ENCODE peak calls at places on chromosomes 13 and 19, in eight cellular contexts. V is GM23248, D is mesothelial cell of epicardium, L is BE2C, K is smooth muscle cell of the brain vasculature, I is GM04503, J is HFF-Myc, B is brain microvascular endothelial cell. O is an unnamed sample.

GRCh38 chr19:2186071-2186846 is 22.5 kb downstream of the DOT1L start:
- DNase-seq in I (peak; percentile 94), D (peak; percentile 73), K (peak; percentile 62), B (peak; percentile 85), J (peak; percentile 74), L (no peak), V (peak; percentile 98), O (no peak)

GRCh38 chr19:28884786-28885476 is 328.0 kb downstream of the UQCRFS1 start:
- DNase-seq in K (no peak), J (no peak), I (no peak), V (no peak), D (no peak), L (no peak), B (no peak), O (no peak)

GRCh38 chr13:24052547-24052981 is 108.0 kb upstream of the SPATA13 start:
- DNase-seq in J (no peak), V (peak; percentile 44), B (no peak), K (no peak), I (no peak), D (no peak), L (no peak), O (no peak)

GRCh38 chr13:30443957-30444404 is 21.7 kb downstream of the UBE2L5 start:
- DNase-seq in B (no peak), J (no peak), K (no peak), I (no peak), L (no peak), V (no peak), D (no peak), O (no peak)

GRCh38 chr19:50172726-50173125 is 9.6 kb upstream of the IZUMO2 start:
- DNase-seq in L (no peak), I (no peak), B (no peak), K (no peak), J (no peak), V (no peak), D (no peak), O (no peak)

GRCh38 chr13:109858319-109858718 is 71.9 kb upstream of the IRS2 start:
- DNase-seq in J (no peak), K (no peak), I (no peak), D (no peak), V (no peak), L (no peak), B (no peak), O (no peak)

GRCh38 chr19:44806271-44806670 is 2.6 kb upstream of the BCAM start:
- DNase-seq in I (no peak), V (no peak), D (no peak), L (no peak), B (no peak), J (no peak), K (no peak), O (no peak)

GRCh38 chr19:10769533-10770491 is 51.9 kb downstream of the DNM2 start:
- DNase-seq in J (no peak), L (peak; percentile 51), K (no peak), D (no peak), I (no peak), V (peak; percentile 49), B (no peak), O (peak; percentile 28)

GRCh38 chr19:10421981-10422461 is 1.7 kb downstream of the PDE4A start:
- DNase-seq in L (no peak), J (no peak), D (no peak), V (no peak), K (no peak), B (no peak), I (no peak), O (no peak)

GRCh38 chr19:8368136-8368535 is 4.2 kb downstream of the ANGPTL4 start:
- DNase-seq in I (no peak), J (no peak), K (no peak), B (no peak), D (no peak), L (no peak), V (no peak), O (no peak)

GRCh38 chr13:54949735-54950134 is 1921.1 kb downstream of the OLFM4 start:
- DNase-seq in L (no peak), B (no peak), J (no peak), K (no peak), D (no peak), I (no peak), V (no peak), O (peak; percentile 31)

GRCh38 chr19:6103217-6103644 is 7.1 kb downstream of the RFX2 start:
- DNase-seq in I (peak; percentile 97), V (peak; percentile 96), B (peak; percentile 63), L (no peak), D (no peak), K (no peak), J (no peak), O (peak; percentile 37)

GRCh38 chr13:105984236-105984635 is 551.2 kb downstream of the EFNB2 start:
- DNase-seq in J (no peak), D (no peak), L (no peak), V (no peak), K (no peak), B (no peak), I (no peak), O (no peak)

GRCh38 chr19:34345934-34346333 is 19.1 kb upstream of the GPI start:
- DNase-seq in L (peak; percentile 86), B (peak; percentile 61), J (no peak), V (peak; percentile 88), I (peak; percentile 28), D (no peak), K (peak; percentile 50), O (peak; percentile 57)

GRCh38 chr19:40754611-40755247 is 3.7 kb downstream of the SNRPA start:
- DNase-seq in J (no peak), L (no peak), I (no peak), V (peak; percentile 51), B (no peak), K (no peak), D (no peak), O (no peak)

GRCh38 chr19:15175609-15176008 is 25.2 kb downstream of the NOTCH3 start:
- DNase-seq in L (no peak), V (no peak), B (no peak), K (no peak), I (no peak), J (no peak), D (no peak), O (no peak)

GRCh38 chr19:5308471-5309437 is 31.9 kb downstream of the PTPRS start:
- DNase-seq in B (peak; percentile 72), V (peak; percentile 68), J (no peak), K (peak; percentile 39), I (no peak), D (no peak), L (peak; percentile 93), O (peak; percentile 60)

GRCh38 chr13:21542563-21542962 is 61.4 kb downstream of the MICU2 start:
- DNase-seq in D (no peak), L (no peak), J (no peak), I (no peak), K (no peak), V (no peak), B (no peak), O (no peak)

GRCh38 chr19:56080669-56081401 is 40.3 kb downstream of the ZNF787 start:
- DNase-seq in V (peak; percentile 86), D (peak; percentile 77), K (peak; percentile 32), B (peak; percentile 85), J (peak; percentile 36), I (peak; percentile 17), L (peak; percentile 86), O (peak; percentile 51)

GRCh38 chr19:2421581-2422306 is 5.6 kb downstream of the TIMM13 start:
- DNase-seq in K (no peak), I (no peak), B (no peak), V (no peak), D (no peak), L (peak; percentile 28), J (no peak), O (no peak)

O was measured in HT1080.